ENCODE peak calls at places on chromosomes 12 and 14, in four cellular contexts. One of them, this sample, is unnamed.

GRCh38 chr12:13452955-13453570 is 256.5 kb downstream of the EMP1 start:
- DNase-seq in substantia nigra: peak
- DNase-seq in nucleus accumbens: no peak
- DNase-seq in posterior vena cava: no peak
- DNase-seq in this sample: peak

GRCh38 chr14:29868000-29868399 is 59.6 kb downstream of the PRKD1 start:
- DNase-seq in substantia nigra: no peak
- DNase-seq in nucleus accumbens: no peak
- DNase-seq in posterior vena cava: no peak
- DNase-seq in this sample: no peak

GRCh38 chr14:88473791-88474190 is 81.0 kb downstream of the PTPN21 start:
- DNase-seq in posterior vena cava: no peak
- DNase-seq in substantia nigra: no peak
- DNase-seq in nucleus accumbens: no peak
- DNase-seq in this sample: no peak

GRCh38 chr12:93860659-93861373 is 183.6 kb downstream of the CRADD start:
- DNase-seq in substantia nigra: no peak
- DNase-seq in nucleus accumbens: no peak
- DNase-seq in posterior vena cava: no peak
- DNase-seq in this sample: no peak

GRCh38 chr14:68959035-68959434 is 20.1 kb downstream of the ACTN1 start:
- DNase-seq in substantia nigra: no peak
- DNase-seq in posterior vena cava: peak
- DNase-seq in nucleus accumbens: no peak
- DNase-seq in this sample: no peak

GRCh38 chr12:55996715-55997534 is at the start of gene SUOX:
- DNase-seq in posterior vena cava: peak
- DNase-seq in substantia nigra: peak
- DNase-seq in nucleus accumbens: peak
- DNase-seq in this sample: peak

GRCh38 chr14:54428527-54428926 is 12.6 kb downstream of the CNIH1 start:
- DNase-seq in nucleus accumbens: no peak
- DNase-seq in substantia nigra: no peak
- DNase-seq in posterior vena cava: no peak
- DNase-seq in this sample: no peak

GRCh38 chr12:94169966-94170689 is 21.8 kb downstream of the PLXNC1 start:
- DNase-seq in substantia nigra: no peak
- DNase-seq in nucleus accumbens: no peak
- DNase-seq in posterior vena cava: no peak
- DNase-seq in this sample: no peak

GRCh38 chr14:96470331-96470730 is 31.9 kb upstream of the PAPOLA start:
- DNase-seq in posterior vena cava: no peak
- DNase-seq in nucleus accumbens: no peak
- DNase-seq in substantia nigra: no peak
- DNase-seq in this sample: no peak

GRCh38 chr12:14554281-14555008 is 13.2 kb downstream of the PLBD1 start:
- DNase-seq in posterior vena cava: peak
- DNase-seq in substantia nigra: peak
- DNase-seq in nucleus accumbens: peak
- DNase-seq in this sample: peak

GRCh38 chr12:32309811-32310755 is 89.3 kb upstream of the FGD4 start:
- DNase-seq in nucleus accumbens: no peak
- DNase-seq in posterior vena cava: no peak
- DNase-seq in substantia nigra: peak
- DNase-seq in this sample: no peak

GRCh38 chr14:38982837-38983236 is 120.2 kb downstream of the SEC23A start:
- DNase-seq in nucleus accumbens: no peak
- DNase-seq in substantia nigra: no peak
- DNase-seq in posterior vena cava: no peak
- DNase-seq in this sample: no peak

GRCh38 chr14:20684662-20685456 is 499 bp downstream of the RNASE4 start:
- DNase-seq in substantia nigra: peak
- DNase-seq in posterior vena cava: no peak
- DNase-seq in nucleus accumbens: no peak
- DNase-seq in this sample: no peak

GRCh38 chr12:461425-461824 is 1.7 kb downstream of the B4GALNT3 start:
- DNase-seq in nucleus accumbens: no peak
- DNase-seq in substantia nigra: no peak
- DNase-seq in posterior vena cava: no peak
- DNase-seq in this sample: no peak

GRCh38 chr14:105852378-105853088 is 326.1 kb downstream of the TMEM121 start:
- DNase-seq in posterior vena cava: no peak
- DNase-seq in substantia nigra: no peak
- DNase-seq in nucleus accumbens: no peak
- DNase-seq in this sample: no peak

GRCh38 chr14:83425138-83425537 is 1891.5 kb upstream of the SEL1L start:
- DNase-seq in substantia nigra: no peak
- DNase-seq in nucleus accumbens: no peak
- DNase-seq in posterior vena cava: no peak
- DNase-seq in this sample: no peak

GRCh38 chr14:62743118-62743517 is 302.1 kb downstream of the KCNH5 start:
- DNase-seq in nucleus accumbens: no peak
- DNase-seq in posterior vena cava: no peak
- DNase-seq in substantia nigra: no peak
- DNase-seq in this sample: no peak

GRCh38 chr12:122421815-122422737 is at the start of gene CLIP1:
- DNase-seq in substantia nigra: peak
- DNase-seq in posterior vena cava: peak
- DNase-seq in nucleus accumbens: peak
- DNase-seq in this sample: peak

GRCh38 chr12:123024819-123025391 is 44.4 kb downstream of the ARL6IP4 start:
- DNase-seq in posterior vena cava: no peak
- DNase-seq in nucleus accumbens: no peak
- DNase-seq in substantia nigra: no peak
- DNase-seq in this sample: no peak

GRCh38 chr12:114757926-114758325 is 74.0 kb upstream of the TBX3 start:
- DNase-seq in nucleus accumbens: no peak
- DNase-seq in posterior vena cava: no peak
- DNase-seq in substantia nigra: no peak
- DNase-seq in this sample: no peak

GRCh38 chr14:87491816-87492215 is 501.2 kb downstream of the GALC start:
- DNase-seq in posterior vena cava: no peak
- DNase-seq in nucleus accumbens: no peak
- DNase-seq in substantia nigra: no peak
- DNase-seq in this sample: no peak

GRCh38 chr12:85155791-85156190 is 119.6 kb downstream of the LRRIQ1 start:
- DNase-seq in substantia nigra: no peak
- DNase-seq in posterior vena cava: no peak
- DNase-seq in nucleus accumbens: no peak
- DNase-seq in this sample: no peak

GRCh38 chr14:54722791-54723432 is 156.0 kb downstream of the SAMD4A start:
- DNase-seq in substantia nigra: no peak
- DNase-seq in nucleus accumbens: no peak
- DNase-seq in posterior vena cava: no peak
- DNase-seq in this sample: no peak

GRCh38 chr12:28933864-28934527 is 215.1 kb upstream of the FAR2 start:
- DNase-seq in posterior vena cava: no peak
- DNase-seq in nucleus accumbens: no peak
- DNase-seq in substantia nigra: no peak
- DNase-seq in this sample: no peak

GRCh38 chr12:32158525-32158924 is 51.9 kb downstream of the BICD1 start:
- DNase-seq in nucleus accumbens: no peak
- DNase-seq in posterior vena cava: no peak
- DNase-seq in substantia nigra: no peak
- DNase-seq in this sample: no peak

GRCh38 chr12:38152816-38153736 is 163.5 kb upstream of the ALG10B start:
- DNase-seq in posterior vena cava: no peak
- DNase-seq in substantia nigra: no peak
- DNase-seq in nucleus accumbens: no peak
- DNase-seq in this sample: no peak

GRCh38 chr14:104875412-104875751 is 10.3 kb downstream of the CEP170B start:
- DNase-seq in posterior vena cava: no peak
- DNase-seq in substantia nigra: no peak
- DNase-seq in nucleus accumbens: no peak
- DNase-seq in this sample: no peak

GRCh38 chr14:105089746-105090492 is 24.7 kb upstream of the GPR132 start:
- DNase-seq in posterior vena cava: peak
- DNase-seq in substantia nigra: peak
- DNase-seq in nucleus accumbens: no peak
- DNase-seq in this sample: no peak

GRCh38 chr12:108578813-108579212 is 16.4 kb downstream of the ISCU start:
- DNase-seq in substantia nigra: no peak
- DNase-seq in posterior vena cava: no peak
- DNase-seq in nucleus accumbens: no peak
- DNase-seq in this sample: no peak

GRCh38 chr12:52896190-52897100 is 8.4 kb downstream of the KRT8 start:
- DNase-seq in nucleus accumbens: no peak
- DNase-seq in posterior vena cava: no peak
- DNase-seq in substantia nigra: no peak
- DNase-seq in this sample: no peak

GRCh38 chr14:105760691-105761344 is 234.4 kb downstream of the TMEM121 start:
- DNase-seq in substantia nigra: no peak
- DNase-seq in posterior vena cava: peak
- DNase-seq in nucleus accumbens: no peak
- DNase-seq in this sample: no peak

GRCh38 chr12:99695050-99695449 is 47.5 kb downstream of the GARIN6 start:
- DNase-seq in substantia nigra: no peak
- DNase-seq in nucleus accumbens: no peak
- DNase-seq in posterior vena cava: no peak
- DNase-seq in this sample: no peak

GRCh38 chr12:52445876-52446275 is 6.1 kb downstream of the KRT6B start:
- DNase-seq in substantia nigra: no peak
- DNase-seq in posterior vena cava: no peak
- DNase-seq in nucleus accumbens: no peak
- DNase-seq in this sample: no peak

GRCh38 chr12:69324797-69325466 is 23.2 kb upstream of the LYZ start:
- DNase-seq in nucleus accumbens: no peak
- DNase-seq in posterior vena cava: no peak
- DNase-seq in substantia nigra: no peak
- DNase-seq in this sample: no peak

GRCh38 chr12:130486146-130486435 is 148.4 kb downstream of the PIWIL1 start:
- DNase-seq in substantia nigra: no peak
- DNase-seq in nucleus accumbens: no peak
- DNase-seq in posterior vena cava: peak
- DNase-seq in this sample: no peak

GRCh38 chr12:64893961-64894360 is 69.5 kb downstream of the TBC1D30 start:
- DNase-seq in nucleus accumbens: no peak
- DNase-seq in substantia nigra: no peak
- DNase-seq in posterior vena cava: no peak
- DNase-seq in this sample: no peak

GRCh38 chr12:6603095-6603567 is 4.0 kb downstream of the CHD4 start:
- DNase-seq in posterior vena cava: peak
- DNase-seq in nucleus accumbens: no peak
- DNase-seq in substantia nigra: no peak
- DNase-seq in this sample: no peak

This sample was measured in amygdala.